ENCODE peak calls at places on chromosomes 13 and 19, in nine cellular contexts. X is stomach; I is NCI-H510A treated with DMSO at 0.1 percent for 48 hours; T is NCI-H1092; S is activated CD4-positive, alpha-beta T cell treated with anti-CD3 and anti-CD28 coated beads for 36 hours; K is nucleus accumbens; J is KBM-7; R is AG10803; E is CD4-positive, CD25-positive, alpha-beta regulatory T cell. W is an unnamed sample.

GRCh38 chr13:92994056-92994455 is 232.6 kb upstream of the GPC6 start:
- DNase-seq in R (no peak), I (no peak), S (no peak), J (no peak), E (no peak), T (no peak), K (no peak), X (no peak), W (no peak)

GRCh38 chr13:37144661-37145060 is 39.2 kb upstream of the CSNK1A1L start:
- DNase-seq in S (no peak), E (no peak), X (no peak), T (no peak), I (no peak), J (no peak), K (no peak), R (peak; percentile 31), W (no peak)

GRCh38 chr13:26011996-26012688 is 39.7 kb downstream of the SHISA2 start:
- DNase-seq in J (no peak), X (no peak), S (peak; percentile 68), K (no peak), E (peak; percentile 62), I (no peak), T (no peak), R (no peak), W (peak; percentile 65)

GRCh38 chr19:58569943-58570670 is 3.0 kb downstream of the MZF1 start:
- DNase-seq in E (no peak), R (no peak), J (no peak), I (no peak), K (no peak), X (no peak), T (no peak), S (peak; percentile 4), W (no peak)

GRCh38 chr13:30027569-30028455 is 177.4 kb upstream of the UBL3 start:
- DNase-seq in J (no peak), K (no peak), R (no peak), T (no peak), X (no peak), E (no peak), S (no peak), I (no peak), W (no peak)

GRCh38 chr19:44822670-44823372 is 13.9 kb downstream of the BCAM start:
- DNase-seq in R (no peak), T (no peak), J (no peak), S (no peak), E (no peak), X (no peak), K (no peak), I (no peak), W (no peak)

GRCh38 chr19:4052993-4053422 is 13.7 kb downstream of the ZBTB7A start:
- DNase-seq in R (no peak), T (no peak), J (no peak), X (no peak), K (no peak), S (no peak), E (no peak), I (no peak), W (no peak)

GRCh38 chr19:311813-312261 is 20.6 kb upstream of the PLPP2 start:
- DNase-seq in R (no peak), J (no peak), T (no peak), S (no peak), I (no peak), E (no peak), K (no peak), X (peak; percentile 18), W (no peak)

GRCh38 chr13:30002577-30002976 is 152.2 kb upstream of the UBL3 start:
- DNase-seq in K (no peak), T (no peak), J (no peak), X (no peak), I (no peak), S (peak; percentile 40), R (peak; percentile 82), E (no peak), W (no peak)

GRCh38 chr13:114115191-114115671 is 17.2 kb downstream of the RASA3 start:
- DNase-seq in X (peak; percentile 29), R (peak; percentile 83), E (no peak), T (no peak), I (no peak), S (peak; percentile 59), J (peak; percentile 75), K (no peak), W (peak; percentile 54)

GRCh38 chr13:79837741-79838450 is 356.9 kb downstream of the NDFIP2 start:
- DNase-seq in E (no peak), T (no peak), S (no peak), R (peak; percentile 58), I (no peak), J (no peak), X (no peak), K (no peak), W (no peak)

GRCh38 chr19:54029930-54030490 is 33.7 kb downstream of the VSTM1 start:
- DNase-seq in J (peak; percentile 66), I (no peak), E (peak; percentile 27), X (peak; percentile 66), S (peak; percentile 75), R (peak; percentile 55), T (peak; percentile 9), K (peak; percentile 2), W (peak; percentile 65)

GRCh38 chr13:25882732-25883357 is 169.0 kb downstream of the SHISA2 start:
- DNase-seq in J (no peak), R (no peak), T (no peak), I (no peak), E (no peak), K (no peak), X (no peak), S (peak; percentile 21), W (no peak)

GRCh38 chr19:40342644-40343311 is 5.4 kb downstream of the C19orf47 start:
- DNase-seq in S (no peak), K (no peak), E (no peak), R (no peak), J (no peak), X (no peak), I (no peak), T (no peak), W (no peak)

GRCh38 chr13:50122465-50122864 is 107.2 kb downstream of the KCNRG start:
- DNase-seq in E (no peak), S (no peak), X (no peak), R (no peak), I (no peak), J (peak; percentile 65), T (no peak), K (no peak), W (no peak)

GRCh38 chr19:47479701-47480503 is 4.1 kb downstream of the KPTN start:
- DNase-seq in K (no peak), R (no peak), I (no peak), E (no peak), X (no peak), T (no peak), S (no peak), J (no peak), W (no peak)

GRCh38 chr13:113551081-113552000 is 33.2 kb upstream of the TFDP1 start:
- DNase-seq in J (no peak), K (no peak), T (no peak), S (no peak), R (no peak), E (no peak), I (peak; percentile 84), X (peak; percentile 15), W (no peak)

GRCh38 chr13:112756967-112757758 is 67.3 kb downstream of the ATP11A start:
- DNase-seq in S (no peak), X (no peak), I (peak; percentile 68), K (peak; percentile 75), R (no peak), E (no peak), J (peak; percentile 11), T (peak; percentile 77), W (no peak)

GRCh38 chr13:113763961-113764792 is 5.2 kb downstream of the TMEM255B start:
- DNase-seq in J (no peak), X (no peak), R (no peak), S (no peak), K (no peak), E (no peak), I (no peak), T (no peak), W (no peak)

GRCh38 chr13:36548129-36548528 is 115.8 kb downstream of the CCNA1 start:
- DNase-seq in T (peak; percentile 69), X (no peak), K (no peak), E (no peak), J (no peak), I (no peak), R (no peak), S (no peak), W (no peak)

GRCh38 chr13:94706101-94706853 is 6.1 kb downstream of the SOX21 start:
- DNase-seq in K (no peak), R (no peak), I (no peak), X (no peak), J (no peak), E (no peak), S (no peak), T (no peak), W (no peak)

GRCh38 chr19:13764821-13765394 is 586 bp downstream of the MRI1 start:
- DNase-seq in X (peak; percentile 43), R (no peak), E (no peak), S (peak; percentile 67), J (no peak), T (no peak), I (no peak), K (no peak), W (peak; percentile 67)